ENCODE peak calls at places on chromosomes 2 and 18, in ten cellular contexts. H is iPS-NIHi11; I is nephron progenitor cell; P is astrocyte of the spinal cord; O is hepatic stellate cell; J is stimulated activated CD4-positive, alpha-beta T cell treated with anti-CD3 and anti-CD28 coated beads, Interleukin-2, amount 100 ng/mL, for 48 hours; G is GM06990; N is neural crest cell; K is activated T-cell treated with anti-CD3 and anti-CD28 coated beads for 1 hour; W is ACHN. R is an unnamed sample.

GRCh38 chr2:213229814-213230213 is 54.5 kb upstream of the SPAG16 start:
- DNase-seq in H (no peak), I (no peak), P (peak), O (no peak), J (no peak), G (no peak), N (no peak), K (no peak), W (no peak), R (no peak)

GRCh38 chr2:42921721-42922120 is 129.3 kb upstream of the HAAO start:
- DNase-seq in H (no peak), I (no peak), P (no peak), O (no peak), J (no peak), G (no peak), N (no peak), K (no peak), W (no peak), R (no peak)

GRCh38 chr2:120531863-120532600 is 186.1 kb downstream of the INHBB start:
- DNase-seq in H (no peak), I (no peak), P (peak), O (no peak), J (no peak), G (no peak), N (no peak), K (no peak), W (no peak), R (peak)

GRCh38 chr18:55510809-55511208 is 77.2 kb downstream of the TCF4 start:
- DNase-seq in H (no peak), I (no peak), P (peak), O (no peak), J (no peak), G (no peak), N (no peak), K (no peak), W (peak), R (no peak)

GRCh38 chr18:44968336-44968735 is 287.6 kb downstream of the SETBP1 start:
- DNase-seq in H (peak), I (no peak), P (no peak), O (no peak), J (no peak), G (no peak), N (no peak), K (no peak), W (peak), R (no peak)

GRCh38 chr2:230654057-230654456 is 58.6 kb upstream of the CAB39 start:
- DNase-seq in H (no peak), I (no peak), P (no peak), O (no peak), J (no peak), G (no peak), N (no peak), K (no peak), W (no peak), R (no peak)

GRCh38 chr2:8889978-8890377 is 52.6 kb upstream of the KIDINS220 start:
- DNase-seq in H (no peak), I (no peak), P (no peak), O (no peak), J (no peak), G (no peak), N (no peak), K (no peak), W (no peak), R (no peak)

GRCh38 chr2:159755788-159756187 is 42.2 kb downstream of the CD302 start:
- DNase-seq in H (peak), I (no peak), P (no peak), O (peak), J (no peak), G (no peak), N (no peak), K (no peak), W (peak), R (no peak)

GRCh38 chr2:224983719-224984388 is 58.4 kb downstream of the DOCK10 start:
- DNase-seq in H (no peak), I (no peak), P (peak), O (no peak), J (no peak), G (no peak), N (no peak), K (no peak), W (no peak), R (no peak)

GRCh38 chr2:157055660-157056199 is 201.8 kb upstream of the GALNT5 start:
- DNase-seq in H (no peak), I (no peak), P (peak), O (no peak), J (no peak), G (no peak), N (no peak), K (no peak), W (peak), R (no peak)

R was measured in spleen.